ENCODE peak calls at places on chromosomes 16 and 17, in nine cellular contexts. E is AML-193; Q is EH; R is stimulated activated CD8-positive, alpha-beta memory T cell treated with anti-CD3 and anti-CD28 coated beads, Interleukin-4, amount 100 ng/mL, for 1 hour; P is brain microvascular endothelial cell; O is dermis blood vessel endothelial cell; N is lung microvascular endothelial cell; M is T-helper 2 cell; I is activated gamma-delta T cell treated with Interleukin-2 at 50 U/mL for 16 hours. C is an unnamed sample.

GRCh38 chr17:78342438-78343098 is 17.3 kb downstream of the SOCS3 start:
- DNase-seq in E (no peak), Q (peak), R (no peak), P (peak), O (peak), N (peak), M (no peak), I (no peak), C (no peak)

GRCh38 chr16:84519855-84520254 is 15.4 kb upstream of the MEAK7 start:
- DNase-seq in E (no peak), Q (no peak), R (no peak), P (no peak), O (no peak), N (no peak), M (no peak), I (no peak), C (no peak)

GRCh38 chr17:8289103-8289397 is 580 bp downstream of the RANGRF start:
- DNase-seq in E (no peak), Q (no peak), R (no peak), P (peak), O (no peak), N (no peak), M (no peak), I (peak), C (no peak)

GRCh38 chr16:28981517-28981916 is 3.3 kb upstream of the LAT start:
- DNase-seq in E (no peak), Q (no peak), R (no peak), P (no peak), O (peak), N (peak), M (no peak), I (no peak), C (peak)

GRCh38 chr16:30896203-30896889 is at the start of gene CTF1:
- DNase-seq in E (no peak), Q (peak), R (no peak), P (peak), O (peak), N (peak), M (no peak), I (no peak), C (peak)

GRCh38 chr17:60039509-60040442 is 38.9 kb downstream of the HEATR6 start:
- DNase-seq in E (no peak), Q (peak), R (no peak), P (no peak), O (no peak), N (no peak), M (no peak), I (no peak), C (no peak)

GRCh38 chr16:53973021-53973420 is 269.1 kb downstream of the FTO start:
- DNase-seq in E (no peak), Q (no peak), R (no peak), P (no peak), O (no peak), N (no peak), M (no peak), I (no peak), C (no peak)

GRCh38 chr17:82970818-82971610 is 108.4 kb upstream of the METRNL start:
- DNase-seq in E (no peak), Q (no peak), R (no peak), P (no peak), O (no peak), N (no peak), M (no peak), I (no peak), C (no peak)

GRCh38 chr16:67857547-67858233 is 10.2 kb upstream of the CENPT start:
- DNase-seq in E (no peak), Q (peak), R (no peak), P (peak), O (peak), N (peak), M (peak), I (no peak), C (no peak)

GRCh38 chr16:67202426-67202825 is 3.5 kb downstream of the ELMO3 start:
- DNase-seq in E (no peak), Q (no peak), R (no peak), P (no peak), O (no peak), N (no peak), M (no peak), I (no peak), C (no peak)